ENCODE peak calls at places on chromosomes 11 and 22, in ten cellular contexts. Z, C, W, X, Y, A, O, T, E and B are unnamed samples.

GRCh38 chr11:128210148-128210940 is 377.0 kb downstream of the ETS1 start:
- DNase-seq in Z (peak; percentile 100), C (peak; percentile 53), W (peak; percentile 94), X (no peak), Y (peak; percentile 100), A (no peak), O (no peak), T (peak; percentile 98), E (peak; percentile 91), B (peak; percentile 98)

GRCh38 chr11:106061936-106062591 is 15.1 kb downstream of the KBTBD3 start:
- DNase-seq in Z (no peak), C (no peak), W (no peak), X (no peak), Y (no peak), A (no peak), O (no peak), T (no peak), E (no peak), B (no peak)

GRCh38 chr22:35782504-35782903 is 64.8 kb downstream of the APOL5 start:
- DNase-seq in Z (no peak), C (no peak), W (no peak), X (no peak), Y (no peak), A (no peak), O (no peak), T (peak; percentile 65), E (peak; percentile 19), B (peak; percentile 47)

GRCh38 chr11:126232683-126233082 is 21.1 kb downstream of the FAM118B start:
- DNase-seq in Z (no peak), C (no peak), W (no peak), X (no peak), Y (peak; percentile 64), A (no peak), O (no peak), T (no peak), E (no peak), B (no peak)

GRCh38 chr11:106395716-106396349 is 318.4 kb downstream of the AASDHPPT start:
- DNase-seq in Z (peak; percentile 31), C (peak; percentile 53), W (no peak), X (no peak), Y (peak; percentile 50), A (no peak), O (no peak), T (no peak), E (no peak), B (no peak)

GRCh38 chr11:101478587-101479375 is 105.0 kb downstream of the TRPC6 start:
- DNase-seq in Z (peak; percentile 73), C (peak; percentile 34), W (no peak), X (no peak), Y (no peak), A (peak; percentile 16), O (no peak), T (peak; percentile 11), E (no peak), B (no peak)

GRCh38 chr11:105156231-105156630 is 16.7 kb upstream of the CARD18 start:
- DNase-seq in Z (peak; percentile 40), C (no peak), W (no peak), X (no peak), Y (peak; percentile 37), A (peak; percentile 9), O (no peak), T (no peak), E (no peak), B (no peak)

GRCh38 chr22:39090426-39091064 is 6.5 kb upstream of the APOBEC3H start:
- DNase-seq in Z (peak; percentile 98), C (no peak), W (no peak), X (no peak), Y (peak; percentile 96), A (no peak), O (no peak), T (no peak), E (peak; percentile 18), B (no peak)

GRCh38 chr11:36945384-36945783 is 347.3 kb upstream of the RAG2 start:
- DNase-seq in Z (no peak), C (no peak), W (peak; percentile 23), X (peak; percentile 3), Y (peak; percentile 16), A (no peak), O (peak; percentile 19), T (no peak), E (peak; percentile 45), B (no peak)

GRCh38 chr22:28917747-28918543 is 34.6 kb downstream of the ZNRF3 start:
- DNase-seq in Z (no peak), C (no peak), W (peak; percentile 31), X (peak; percentile 40), Y (no peak), A (peak; percentile 79), O (peak; percentile 48), T (peak; percentile 70), E (no peak), B (peak; percentile 66)

GRCh38 chr11:61336171-61336935 is 3.3 kb downstream of the TKFC start:
- DNase-seq in Z (peak; percentile 75), C (peak; percentile 92), W (peak; percentile 70), X (peak; percentile 91), Y (peak; percentile 93), A (peak; percentile 92), O (peak; percentile 91), T (peak; percentile 65), E (peak; percentile 85), B (peak; percentile 35)

GRCh38 chr11:124077266-124077665 is 36.1 kb upstream of the OR10G7 start:
- DNase-seq in Z (no peak), C (no peak), W (no peak), X (no peak), Y (no peak), A (no peak), O (no peak), T (no peak), E (no peak), B (no peak)

GRCh38 chr22:42626431-42626830 is 11.7 kb upstream of the POLDIP3 start:
- DNase-seq in Z (no peak), C (no peak), W (no peak), X (no peak), Y (no peak), A (no peak), O (no peak), T (no peak), E (no peak), B (no peak)

GRCh38 chr11:8066911-8067455 is 14.0 kb upstream of the TUB start:
- DNase-seq in Z (no peak), C (no peak), W (no peak), X (no peak), Y (no peak), A (no peak), O (no peak), T (peak; percentile 8), E (peak; percentile 15), B (no peak)

GRCh38 chr11:122095950-122096942 is 19.8 kb downstream of the BLID start:
- DNase-seq in Z (peak; percentile 49), C (no peak), W (peak; percentile 81), X (no peak), Y (peak; percentile 51), A (no peak), O (no peak), T (peak; percentile 93), E (peak; percentile 52), B (peak; percentile 92)

GRCh38 chr22:32634424-32634981 is 159.9 kb downstream of the FBXO7 start:
- DNase-seq in Z (no peak), C (no peak), W (no peak), X (no peak), Y (no peak), A (no peak), O (no peak), T (no peak), E (no peak), B (no peak)

DNA sequence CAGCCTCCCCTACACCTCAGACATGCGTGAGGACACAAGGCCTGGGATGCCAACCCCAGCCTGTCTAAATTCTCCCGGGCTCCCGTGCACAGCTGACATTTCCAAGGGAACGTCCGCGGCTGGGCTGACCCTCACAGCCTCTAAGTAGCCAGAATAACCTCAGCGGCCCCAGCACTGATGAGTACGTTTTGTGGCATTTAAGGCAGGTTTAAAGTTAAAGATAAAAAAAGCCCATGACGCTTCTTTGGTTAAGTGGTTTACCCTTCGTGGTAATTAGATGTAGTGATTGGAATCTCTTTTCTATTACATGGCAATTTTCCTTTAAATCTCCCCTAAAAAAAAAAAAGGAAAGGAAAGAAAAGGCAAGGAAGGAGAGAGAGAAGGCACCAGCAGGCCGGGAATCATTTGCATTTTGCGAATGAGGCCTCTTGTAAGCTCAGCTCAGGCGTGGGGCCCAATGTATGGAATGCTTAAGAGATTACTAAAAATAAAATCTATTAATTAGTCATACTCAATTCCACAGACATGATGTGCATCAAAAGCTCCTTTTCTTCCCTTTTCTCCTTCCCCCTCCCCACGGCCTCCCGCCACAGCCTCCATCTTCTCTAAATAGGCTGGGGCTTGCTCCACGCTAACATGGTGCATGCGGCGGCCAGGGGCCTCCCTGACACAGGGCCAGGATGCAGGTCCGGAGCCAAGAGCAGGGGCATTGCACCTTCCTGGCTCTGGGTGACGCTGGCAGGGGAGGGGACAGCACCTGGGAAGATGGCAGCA is 44.1 kb downstream of the MACROD1 start:
- DNase-seq in Z (peak; percentile 77), C (no peak), W (peak; percentile 95), X (no peak), Y (peak; percentile 22), A (peak; percentile 36), O (no peak), T (peak; percentile 94), E (peak; percentile 61), B (peak; percentile 93)
- H2AFZ ChIP-seq in Z (peak overlapping the region; percentile 87), C (no peak overlapping the region), W (peak overlapping the region; percentile 80), X (no peak overlapping the region), Y (no peak overlapping the region), A (no peak overlapping the region), O (no peak overlapping the region), T (no peak overlapping the region), E (no peak overlapping the region), B (peak overlapping the region; percentile 79)

GRCh38 chr11:107561688-107562087 is 3.8 kb downstream of the ALKBH8 start:
- DNase-seq in Z (peak; percentile 87), C (no peak), W (peak; percentile 34), X (no peak), Y (peak; percentile 95), A (no peak), O (no peak), T (peak; percentile 68), E (peak; percentile 95), B (peak; percentile 54)
- H3K4me2 ChIP-seq in Z (no peak overlapping the region), C (no peak overlapping the region), W (no peak overlapping the region), X (no peak overlapping the region), Y (peak overlapping the region; percentile 86), A (no peak overlapping the region), O (no peak overlapping the region), T (no peak overlapping the region), E (peak overlapping the region; percentile 65), B (peak overlapping the region; percentile 86)

DNA sequence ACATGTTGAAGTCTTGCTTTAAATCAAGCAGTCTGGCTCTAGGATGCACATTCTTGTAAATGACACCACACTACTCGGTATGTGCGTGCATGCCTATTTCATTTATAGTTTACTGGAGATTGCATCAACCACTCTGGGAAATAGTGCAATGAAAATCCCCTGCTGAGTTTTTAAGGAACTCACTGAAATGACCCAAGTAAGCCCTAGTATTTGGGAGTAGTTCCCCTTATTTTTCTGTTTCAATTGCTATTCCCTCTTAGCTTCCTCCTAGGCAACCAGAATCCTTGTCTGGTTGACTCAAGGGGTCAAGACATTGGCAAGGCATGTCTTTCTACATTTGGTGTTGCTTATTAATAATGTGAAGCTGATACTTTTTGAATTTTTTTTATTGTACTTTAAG is 160.2 kb upstream of the LARGE1 start:
- DNase-seq in Z (no peak), C (no peak), W (no peak), X (no peak), Y (no peak), A (no peak), O (no peak), T (no peak), E (no peak), B (no peak)
- H2AFZ ChIP-seq in Z (no peak overlapping the region), C (no peak overlapping the region), W (no peak overlapping the region), X (no peak overlapping the region), Y (no peak overlapping the region), A (no peak overlapping the region), O (no peak overlapping the region), T (no peak overlapping the region), E (no peak overlapping the region), B (no peak overlapping the region)

GRCh38 chr11:17015639-17016125 is 1.5 kb upstream of the PLEKHA7 start:
- DNase-seq in Z (no peak), C (no peak), W (peak; percentile 10), X (no peak), Y (no peak), A (no peak), O (peak; percentile 36), T (peak; percentile 9), E (no peak), B (no peak)
- H3K4me2 ChIP-seq in Z (no peak overlapping the region), C (peak overlapping the region; percentile 97), W (no peak overlapping the region), X (no peak overlapping the region), Y (peak overlapping the region; percentile 86), A (peak overlapping the region; percentile 96), O (no peak overlapping the region), T (no peak overlapping the region), E (no peak overlapping the region), B (peak overlapping the region; percentile 90)